ENCODE peak calls at places on chromosome 22, in six cellular contexts. A, F, E, T, S and G are unnamed samples.

GRCh38 chr22:27965547-27965946 is 46.5 kb upstream of the PITPNB start:
- DNase-seq in A (no peak), F (no peak), T (no peak), E (no peak), S (no peak), G (no peak)

GRCh38 chr22:35749808-35750207 is 32.1 kb downstream of the APOL5 start:
- DNase-seq in T (no peak), F (peak), S (no peak), A (no peak), E (peak), G (peak)

GRCh38 chr22:20271114-20271994 is 3.2 kb upstream of the RTN4R start:
- DNase-seq in A (no peak), T (no peak), S (no peak), E (no peak), F (no peak), G (peak)

GRCh38 chr22:48531721-48532435 is 1295.8 kb downstream of the BRD1 start:
- DNase-seq in A (no peak), T (no peak), E (no peak), S (no peak), F (no peak), G (no peak)

GRCh38 chr22:40128989-40129388 is 48.7 kb upstream of the TNRC6B start:
- DNase-seq in S (no peak), E (no peak), T (no peak), F (no peak), A (peak), G (no peak)

GRCh38 chr22:31329029-31329428 is 17.1 kb downstream of the PATZ1 start:
- DNase-seq in A (no peak), T (no peak), S (peak), F (no peak), E (no peak), G (peak)

GRCh38 chr22:46572911-46573780 is 35.7 kb upstream of the CELSR1 start:
- DNase-seq in F (no peak), E (no peak), T (no peak), A (no peak), S (no peak), G (no peak)

GRCh38 chr22:43172191-43172590 is 14.7 kb downstream of the TTLL12 start:
- DNase-seq in S (no peak), T (no peak), E (no peak), A (no peak), F (no peak), G (no peak)

GRCh38 chr22:41446639-41447434 is at the start of gene TOB2:
- DNase-seq in A (peak), S (peak), T (peak), F (peak), E (peak), G (peak)

GRCh38 chr22:43004362-43005035 is 10.4 kb downstream of the PACSIN2 start:
- DNase-seq in E (peak), F (peak), S (peak), T (no peak), A (no peak), G (peak)

GRCh38 chr22:31211862-31212730 is at the start of gene LIMK2:
- DNase-seq in F (no peak), A (peak), S (peak), E (peak), T (peak), G (peak)

GRCh38 chr22:22787805-22788459 is 99.7 kb upstream of the IGLL5 start:
- DNase-seq in F (peak), T (no peak), E (peak), S (peak), A (no peak), G (peak)

GRCh38 chr22:29716814-29717213 is 3.0 kb upstream of the CABP7 start:
- DNase-seq in F (peak), A (peak), S (peak), T (no peak), E (peak), G (peak)

GRCh38 chr22:46357186-46357500 is 21.6 kb downstream of the TRMU start:
- DNase-seq in T (no peak), F (no peak), E (no peak), S (no peak), A (no peak), G (no peak)

GRCh38 chr22:41834005-41834975 is 1.4 kb downstream of the SREBF2 start:
- DNase-seq in E (no peak), T (no peak), A (no peak), F (no peak), S (no peak), G (no peak)

GRCh38 chr22:37818397-37819099 is 4.6 kb upstream of the GALR3 start:
- DNase-seq in T (no peak), S (peak), A (peak), F (no peak), E (peak), G (no peak)

GRCh38 chr22:24198682-24199052 is 17.4 kb downstream of the SUSD2 start:
- DNase-seq in S (no peak), F (no peak), T (no peak), E (no peak), A (no peak), G (no peak)

GRCh38 chr22:27329471-27329870 is 472.1 kb downstream of the MN1 start:
- DNase-seq in T (no peak), F (no peak), A (no peak), S (no peak), E (no peak), G (no peak)

GRCh38 chr22:37529652-37530345 is 10.6 kb upstream of the CARD10 start:
- DNase-seq in E (no peak), T (no peak), A (no peak), S (no peak), F (no peak), G (no peak)

GRCh38 chr22:42719656-42720262 is 911 bp downstream of the A4GALT start:
- DNase-seq in A (no peak), E (no peak), S (no peak), F (no peak), T (no peak), G (no peak)